ENCODE peak calls at places on chromosomes 12 and 14, in seven cellular contexts. I is left lung; D is brain microvascular endothelial cell; A is CD4-positive, alpha-beta T cell; U is colonic mucosa; J is hepatocyte; W is type B pancreatic cell. O is an unnamed sample.

GRCh38 chr12:26647091-26647490 is 185.9 kb downstream of the ITPR2 start:
- DNase-seq in I (no peak), D (no peak), A (no peak), U (no peak), J (no peak), W (no peak), O (no peak)

GRCh38 chr14:102872020-102872419 is 50.4 kb upstream of the AMN start:
- DNase-seq in I (no peak), D (no peak), A (no peak), U (no peak), J (no peak), W (no peak), O (no peak)

GRCh38 chr12:16043480-16043879 is 132.3 kb downstream of the DERA start:
- DNase-seq in I (no peak), D (no peak), A (no peak), U (no peak), J (no peak), W (no peak), O (no peak)

GRCh38 chr12:127389923-127390322 is 877.0 kb upstream of the TMEM132C start:
- DNase-seq in I (no peak), D (peak; percentile 75), A (no peak), U (no peak), J (peak; percentile 77), W (no peak), O (peak; percentile 70)

GRCh38 chr12:111185206-111185888 is 183.5 kb downstream of the PHETA1 start:
- DNase-seq in I (no peak), D (no peak), A (no peak), U (no peak), J (no peak), W (no peak), O (no peak)

GRCh38 chr12:31324116-31324844 is 1.7 kb downstream of the SINHCAF start:
- DNase-seq in I (peak; percentile 75), D (peak; percentile 55), A (peak; percentile 79), U (peak; percentile 79), J (peak; percentile 90), W (peak; percentile 84), O (peak; percentile 63)

GRCh38 chr12:109744991-109745942 is 31.6 kb downstream of the FAM222A start:
- DNase-seq in I (peak; percentile 11), D (no peak), A (no peak), U (no peak), J (no peak), W (no peak), O (no peak)

GRCh38 chr12:100279612-100280244 is 12.8 kb downstream of the SCYL2 start:
- DNase-seq in I (no peak), D (no peak), A (no peak), U (no peak), J (peak; percentile 11), W (no peak), O (no peak)

GRCh38 chr12:15240898-15241297 is 19.7 kb upstream of the RERG start:
- DNase-seq in I (no peak), D (no peak), A (no peak), U (no peak), J (no peak), W (no peak), O (no peak)

GRCh38 chr12:42372154-42372791 is 46.3 kb downstream of the PPHLN1 start:
- DNase-seq in I (no peak), D (peak; percentile 33), A (no peak), U (peak; percentile 21), J (peak; percentile 60), W (no peak), O (peak; percentile 16)

GRCh38 chr14:79598339-79598738 is 613.0 kb downstream of the DIO2 start:
- DNase-seq in I (no peak), D (peak; percentile 80), A (no peak), U (no peak), J (no peak), W (no peak), O (no peak)

GRCh38 chr14:89171628-89172027 is 245.4 kb downstream of the FOXN3 start:
- DNase-seq in I (no peak), D (no peak), A (no peak), U (no peak), J (no peak), W (no peak), O (no peak)

GRCh38 chr12:107441906-107442305 is 243.7 kb upstream of the PWP1 start:
- DNase-seq in I (no peak), D (peak; percentile 49), A (no peak), U (no peak), J (no peak), W (no peak), O (no peak)

GRCh38 chr14:36451346-36452065 is 68.5 kb downstream of the NKX2-1 start:
- DNase-seq in I (peak; percentile 49), D (no peak), A (no peak), U (no peak), J (no peak), W (no peak), O (no peak)

GRCh38 chr14:25150934-25151790 is 101.2 kb upstream of the STXBP6 start:
- DNase-seq in I (no peak), D (peak; percentile 2), A (no peak), U (no peak), J (peak; percentile 73), W (no peak), O (no peak)

GRCh38 chr14:93734086-93734822 is 54.0 kb downstream of the PRIMA1 start:
- DNase-seq in I (no peak), D (no peak), A (no peak), U (peak; percentile 31), J (no peak), W (no peak), O (peak; percentile 64)

GRCh38 chr14:61119006-61119405 is 138.0 kb downstream of the SLC38A6 start:
- DNase-seq in I (no peak), D (no peak), A (no peak), U (no peak), J (no peak), W (no peak), O (no peak)

GRCh38 chr12:56034586-56035332 is 7.0 kb upstream of the RPS26 start:
- DNase-seq in I (no peak), D (no peak), A (no peak), U (no peak), J (no peak), W (no peak), O (no peak)

GRCh38 chr14:100892496-100893227 is 10.9 kb downstream of the RTL1 start:
- DNase-seq in I (no peak), D (no peak), A (no peak), U (no peak), J (no peak), W (peak; percentile 58), O (no peak)

GRCh38 chr14:65501328-65501727 is 88.8 kb downstream of the FUT8 start:
- DNase-seq in I (no peak), D (no peak), A (no peak), U (no peak), J (no peak), W (no peak), O (no peak)
- TF ChIP-seq CTCF in I (no peak), D (peak; percentile 30), A (no peak), U (no peak), J (no peak), W (no peak), O (no peak)

GRCh38 chr14:104135121-104135903 is 3.1 kb upstream of the KIF26A start:
- DNase-seq in I (peak; percentile 29), D (no peak), A (peak; percentile 3), U (no peak), J (peak; percentile 65), W (no peak), O (peak; percentile 69)

GRCh38 chr14:104136472-104137296 is 1.7 kb upstream of the KIF26A start:
- DNase-seq in I (no peak), D (no peak), A (peak; percentile 4), U (no peak), J (no peak), W (no peak), O (peak; percentile 24)

GRCh38 chr14:104137297-104138097 is 890 bp upstream of the KIF26A start:
- DNase-seq in I (peak; percentile 46), D (no peak), A (peak; percentile 15), U (peak; percentile 74), J (peak; percentile 85), W (peak; percentile 88), O (peak; percentile 91)

GRCh38 chr14:104134061-104134965 is 4.1 kb upstream of the KIF26A start:
- DNase-seq in I (no peak), D (no peak), A (peak; percentile 2), U (no peak), J (no peak), W (no peak), O (peak; percentile 14)

DNA sequence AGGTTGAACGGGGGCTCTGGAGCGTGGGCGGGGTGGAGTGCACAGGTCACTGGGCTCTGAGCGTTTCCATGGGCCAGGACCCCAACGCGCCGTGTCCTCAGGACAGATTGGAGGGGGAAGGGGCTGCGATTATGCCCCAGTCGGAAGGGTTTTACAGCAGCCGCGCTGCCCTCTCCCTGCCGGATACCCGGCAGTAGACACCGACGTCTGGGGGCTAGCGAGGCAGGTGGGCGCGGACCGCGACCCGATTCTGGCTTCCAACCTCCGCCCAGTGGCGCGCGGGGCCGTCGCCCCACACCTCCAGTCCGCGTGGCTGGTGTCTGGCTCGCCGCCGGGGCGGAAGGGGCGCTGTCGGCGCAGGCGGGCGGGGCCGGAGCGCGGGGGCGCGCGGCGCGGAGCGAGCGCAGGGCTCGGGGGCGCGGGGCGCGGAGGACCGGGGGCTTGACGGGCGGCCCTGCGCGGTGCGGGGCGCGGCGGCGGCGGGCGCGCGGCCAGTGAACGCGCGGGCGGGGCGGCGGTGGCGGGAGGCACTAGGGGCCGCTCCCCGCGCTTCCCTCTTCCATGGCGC is 2.4 kb upstream of the KIF26A start:
- DNase-seq in I (no peak), D (no peak), A (peak; percentile 1), U (no peak), J (no peak), W (no peak), O (peak; percentile 67)
- TF ChIP-seq CTCF in I (no peak), D (no peak), A (no peak), U (no peak), J (no peak), W (no peak), O (no peak)

DNA sequence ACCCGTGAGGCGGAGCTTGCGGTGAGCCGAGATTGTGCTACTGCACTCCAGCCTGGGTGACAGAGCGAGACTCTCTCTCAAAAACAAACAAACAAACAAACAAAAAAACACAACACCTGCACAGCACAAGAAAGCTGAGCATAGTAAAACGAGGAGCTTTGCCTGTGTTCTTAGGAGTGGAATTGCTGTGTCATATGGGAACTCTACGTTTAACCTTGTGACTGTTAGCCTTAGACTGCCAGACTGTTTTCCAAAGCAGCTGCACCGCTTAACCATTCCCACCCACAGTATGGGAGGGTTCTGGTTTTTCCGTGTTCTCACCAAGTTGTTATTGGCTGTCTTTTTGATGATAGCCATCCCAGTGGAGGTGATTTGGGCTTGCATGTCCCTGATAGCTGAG is 9.1 kb downstream of the WNT5B start:
- DNase-seq in I (no peak), D (no peak), A (no peak), U (no peak), J (no peak), W (no peak), O (no peak)
- TF ChIP-seq CTCF in I (no peak), D (no peak), A (no peak), U (no peak), J (no peak), W (no peak), O (no peak)

GRCh38 chr14:76407449-76408150 is 31.7 kb downstream of the ESRRB start:
- DNase-seq in I (no peak), D (no peak), A (no peak), U (no peak), J (no peak), W (no peak), O (no peak)
- TF ChIP-seq CTCF in I (no peak), D (no peak), A (no peak), U (no peak), J (no peak), W (no peak), O (no peak)